ENCODE peak calls at places on chromosomes 16 and 17, in nine cellular contexts. One of them, this sample, is unnamed.
A peak's percentile ranks its signal among the peaks of the same experiment; 100 is the strongest.

GRCh38 chr17:72151565-72152391 is 31.0 kb downstream of the SOX9 start:
- DNase-seq in heart left ventricle: peak; percentile 65
- DNase-seq in ascending aorta: no peak
- DNase-seq in fibroblast of mammary gland: peak; percentile 62
- DNase-seq in Caco-2: peak; percentile 84
- DNase-seq in thoracic aorta: no peak
- DNase-seq in body of pancreas: peak; percentile 84
- DNase-seq in PC-3: peak; percentile 97
- DNase-seq in HCT116: peak; percentile 97
- DNase-seq in this sample: no peak

GRCh38 chr17:77237232-77238008 is 96.7 kb downstream of the SEC14L1 start:
- DNase-seq in heart left ventricle: no peak
- DNase-seq in Caco-2: no peak
- DNase-seq in thoracic aorta: no peak
- DNase-seq in ascending aorta: no peak
- DNase-seq in fibroblast of mammary gland: no peak
- DNase-seq in body of pancreas: no peak
- DNase-seq in HCT116: no peak
- DNase-seq in PC-3: no peak
- DNase-seq in this sample: no peak

GRCh38 chr17:16215965-16216316 is 607 bp upstream of the NCOR1 start:
- DNase-seq in HCT116: peak; percentile 24
- DNase-seq in body of pancreas: no peak
- DNase-seq in ascending aorta: no peak
- DNase-seq in heart left ventricle: no peak
- DNase-seq in fibroblast of mammary gland: peak; percentile 68
- DNase-seq in PC-3: peak; percentile 31
- DNase-seq in Caco-2: no peak
- DNase-seq in thoracic aorta: no peak
- DNase-seq in this sample: no peak

GRCh38 chr16:69660166-69660565 is 66.2 kb downstream of the NQO1 start:
- DNase-seq in thoracic aorta: no peak
- DNase-seq in ascending aorta: no peak
- DNase-seq in HCT116: no peak
- DNase-seq in PC-3: no peak
- DNase-seq in heart left ventricle: no peak
- DNase-seq in Caco-2: no peak
- DNase-seq in fibroblast of mammary gland: no peak
- DNase-seq in body of pancreas: no peak
- DNase-seq in this sample: no peak

GRCh38 chr16:508884-509736 is 18.4 kb upstream of the CAPN15 start:
- DNase-seq in body of pancreas: peak; percentile 28
- DNase-seq in fibroblast of mammary gland: no peak
- DNase-seq in ascending aorta: no peak
- DNase-seq in HCT116: no peak
- DNase-seq in heart left ventricle: no peak
- DNase-seq in PC-3: no peak
- DNase-seq in thoracic aorta: no peak
- DNase-seq in Caco-2: no peak
- DNase-seq in this sample: no peak

GRCh38 chr16:70151941-70152509 is 21.6 kb upstream of the CLEC18C start:
- DNase-seq in PC-3: peak; percentile 64
- DNase-seq in Caco-2: no peak
- DNase-seq in HCT116: no peak
- DNase-seq in heart left ventricle: no peak
- DNase-seq in fibroblast of mammary gland: no peak
- DNase-seq in thoracic aorta: no peak
- DNase-seq in ascending aorta: no peak
- DNase-seq in body of pancreas: no peak
- DNase-seq in this sample: no peak

GRCh38 chr16:81029930-81030604 is 5.6 kb upstream of the ATMIN start:
- DNase-seq in HCT116: no peak
- DNase-seq in fibroblast of mammary gland: no peak
- DNase-seq in Caco-2: no peak
- DNase-seq in thoracic aorta: no peak
- DNase-seq in PC-3: no peak
- DNase-seq in body of pancreas: no peak
- DNase-seq in heart left ventricle: no peak
- DNase-seq in ascending aorta: no peak
- DNase-seq in this sample: no peak

GRCh38 chr17:31564883-31565297 is 173.4 kb downstream of the RAB11FIP4 start:
- DNase-seq in fibroblast of mammary gland: peak; percentile 58
- DNase-seq in thoracic aorta: no peak
- DNase-seq in HCT116: no peak
- DNase-seq in PC-3: no peak
- DNase-seq in heart left ventricle: no peak
- DNase-seq in Caco-2: no peak
- DNase-seq in ascending aorta: no peak
- DNase-seq in body of pancreas: peak; percentile 59
- DNase-seq in this sample: no peak

GRCh38 chr16:75193730-75194444 is 13.1 kb downstream of the CTRB2 start:
- DNase-seq in fibroblast of mammary gland: no peak
- DNase-seq in PC-3: no peak
- DNase-seq in Caco-2: no peak
- DNase-seq in body of pancreas: no peak
- DNase-seq in heart left ventricle: no peak
- DNase-seq in ascending aorta: no peak
- DNase-seq in HCT116: no peak
- DNase-seq in thoracic aorta: no peak
- DNase-seq in this sample: no peak

GRCh38 chr16:75195811-75196790 is 10.9 kb downstream of the CTRB2 start:
- DNase-seq in ascending aorta: no peak
- DNase-seq in body of pancreas: no peak
- DNase-seq in Caco-2: no peak
- DNase-seq in HCT116: no peak
- DNase-seq in fibroblast of mammary gland: no peak
- DNase-seq in thoracic aorta: no peak
- DNase-seq in heart left ventricle: no peak
- DNase-seq in PC-3: no peak
- DNase-seq in this sample: no peak

GRCh38 chr16:75198135-75198600 is 8.8 kb downstream of the CTRB2 start:
- DNase-seq in HCT116: no peak
- DNase-seq in Caco-2: no peak
- DNase-seq in thoracic aorta: no peak
- DNase-seq in heart left ventricle: no peak
- DNase-seq in body of pancreas: peak; percentile 58
- DNase-seq in PC-3: no peak
- DNase-seq in fibroblast of mammary gland: peak; percentile 61
- DNase-seq in ascending aorta: no peak
- DNase-seq in this sample: no peak

GRCh38 chr16:75196826-75197225 is 10.1 kb downstream of the CTRB2 start:
- DNase-seq in ascending aorta: no peak
- DNase-seq in HCT116: no peak
- DNase-seq in body of pancreas: no peak
- DNase-seq in heart left ventricle: no peak
- DNase-seq in PC-3: no peak
- DNase-seq in thoracic aorta: no peak
- DNase-seq in fibroblast of mammary gland: no peak
- DNase-seq in Caco-2: no peak
- DNase-seq in this sample: no peak

DNA sequence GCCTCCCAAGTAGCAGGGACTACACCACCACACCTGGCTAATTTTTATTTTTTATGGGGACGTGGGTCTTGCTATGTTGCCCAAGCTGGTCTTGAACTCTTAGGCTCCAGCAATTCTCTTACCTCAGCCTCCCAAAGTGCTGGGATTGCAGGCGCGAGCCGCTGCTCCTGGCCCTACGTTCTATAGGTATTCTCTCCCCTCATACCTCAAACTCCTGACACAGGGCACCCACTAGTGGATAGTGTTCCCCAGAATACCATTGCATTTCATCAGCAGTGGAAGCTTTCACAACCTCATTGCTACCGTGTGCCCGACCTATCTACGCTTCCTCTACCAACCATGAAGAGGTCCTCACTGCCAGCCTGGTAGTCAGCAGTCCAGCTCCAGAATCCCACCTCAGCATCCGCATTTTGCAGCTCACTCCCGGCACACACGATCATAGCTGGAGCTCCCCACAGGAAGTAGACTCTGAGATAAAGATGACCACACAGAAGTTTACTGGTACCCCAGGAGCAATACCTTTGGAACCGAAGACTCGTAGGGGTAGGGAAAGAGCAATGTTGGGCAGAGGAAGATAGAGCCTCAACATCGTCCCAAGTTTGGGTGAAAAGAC is 9.3 kb downstream of the CTRB2 start:
- DNase-seq in heart left ventricle: no peak
- DNase-seq in PC-3: no peak
- DNase-seq in body of pancreas: peak; percentile 34
- DNase-seq in ascending aorta: no peak
- DNase-seq in HCT116: no peak
- DNase-seq in Caco-2: no peak
- DNase-seq in fibroblast of mammary gland: no peak
- DNase-seq in thoracic aorta: no peak
- DNase-seq in this sample: no peak
- H3K4me3 ChIP-seq in heart left ventricle: no peak overlapping the region
- H3K4me3 ChIP-seq in PC-3: no peak overlapping the region
- H3K4me3 ChIP-seq in body of pancreas: no peak overlapping the region
- H3K4me3 ChIP-seq in ascending aorta: no peak overlapping the region
- H3K4me3 ChIP-seq in HCT116: no peak overlapping the region
- H3K4me3 ChIP-seq in Caco-2: no peak overlapping the region
- H3K4me3 ChIP-seq in fibroblast of mammary gland: no peak overlapping the region
- H3K4me3 ChIP-seq in thoracic aorta: no peak overlapping the region
- H3K4me3 ChIP-seq in this sample: no peak overlapping the region

GRCh38 chr17:78343433-78344201 is 16.3 kb downstream of the SOCS3 start:
- DNase-seq in heart left ventricle: no peak
- DNase-seq in PC-3: no peak
- DNase-seq in ascending aorta: no peak
- DNase-seq in Caco-2: no peak
- DNase-seq in body of pancreas: no peak
- DNase-seq in thoracic aorta: no peak
- DNase-seq in HCT116: no peak
- DNase-seq in fibroblast of mammary gland: no peak
- DNase-seq in this sample: no peak

GRCh38 chr17:78346605-78347250 is 13.1 kb downstream of the SOCS3 start:
- DNase-seq in fibroblast of mammary gland: peak; percentile 52
- DNase-seq in HCT116: no peak
- DNase-seq in Caco-2: no peak
- DNase-seq in body of pancreas: no peak
- DNase-seq in thoracic aorta: no peak
- DNase-seq in PC-3: peak; percentile 60
- DNase-seq in heart left ventricle: no peak
- DNase-seq in ascending aorta: no peak
- DNase-seq in this sample: no peak

GRCh38 chr17:78344666-78345065 is 15.2 kb downstream of the SOCS3 start:
- DNase-seq in fibroblast of mammary gland: no peak
- DNase-seq in heart left ventricle: no peak
- DNase-seq in thoracic aorta: no peak
- DNase-seq in HCT116: no peak
- DNase-seq in body of pancreas: no peak
- DNase-seq in ascending aorta: no peak
- DNase-seq in PC-3: no peak
- DNase-seq in Caco-2: no peak
- DNase-seq in this sample: no peak

GRCh38 chr17:78345791-78346494 is 13.9 kb downstream of the SOCS3 start:
- DNase-seq in fibroblast of mammary gland: no peak
- DNase-seq in body of pancreas: peak; percentile 64
- DNase-seq in ascending aorta: no peak
- DNase-seq in thoracic aorta: no peak
- DNase-seq in heart left ventricle: no peak
- DNase-seq in PC-3: no peak
- DNase-seq in Caco-2: no peak
- DNase-seq in HCT116: no peak
- DNase-seq in this sample: no peak

GRCh38 chr17:78345172-78345571 is 14.7 kb downstream of the SOCS3 start:
- DNase-seq in thoracic aorta: no peak
- DNase-seq in PC-3: no peak
- DNase-seq in HCT116: no peak
- DNase-seq in fibroblast of mammary gland: no peak
- DNase-seq in heart left ventricle: no peak
- DNase-seq in Caco-2: no peak
- DNase-seq in body of pancreas: no peak
- DNase-seq in ascending aorta: no peak
- DNase-seq in this sample: no peak
- TF ChIP-seq CTCF in thoracic aorta: no peak
- TF ChIP-seq CTCF in PC-3: no peak
- TF ChIP-seq CTCF in HCT116: no peak
- TF ChIP-seq CTCF in fibroblast of mammary gland: no peak
- TF ChIP-seq CTCF in heart left ventricle: no peak
- TF ChIP-seq CTCF in Caco-2: no peak
- TF ChIP-seq CTCF in body of pancreas: no peak
- TF ChIP-seq CTCF in ascending aorta: no peak
- TF ChIP-seq CTCF in this sample: no peak

GRCh38 chr17:40069751-40070643 is 7.2 kb downstream of the THRA start:
- DNase-seq in ascending aorta: no peak
- DNase-seq in body of pancreas: peak; percentile 79
- DNase-seq in PC-3: peak; percentile 25
- DNase-seq in HCT116: no peak
- DNase-seq in Caco-2: no peak
- DNase-seq in heart left ventricle: peak; percentile 71
- DNase-seq in fibroblast of mammary gland: peak; percentile 54
- DNase-seq in thoracic aorta: no peak
- DNase-seq in this sample: no peak

GRCh38 chr17:40072481-40073346 is 9.9 kb downstream of the THRA start:
- DNase-seq in heart left ventricle: no peak
- DNase-seq in thoracic aorta: no peak
- DNase-seq in fibroblast of mammary gland: no peak
- DNase-seq in ascending aorta: no peak
- DNase-seq in body of pancreas: peak; percentile 59
- DNase-seq in Caco-2: peak; percentile 78
- DNase-seq in PC-3: peak; percentile 4
- DNase-seq in HCT116: no peak
- DNase-seq in this sample: no peak

GRCh38 chr17:40071720-40072480 is 9.1 kb downstream of the THRA start:
- DNase-seq in fibroblast of mammary gland: no peak
- DNase-seq in ascending aorta: no peak
- DNase-seq in HCT116: no peak
- DNase-seq in thoracic aorta: peak; percentile 75
- DNase-seq in heart left ventricle: peak; percentile 73
- DNase-seq in body of pancreas: peak; percentile 98
- DNase-seq in PC-3: no peak
- DNase-seq in Caco-2: no peak
- DNase-seq in this sample: no peak

GRCh38 chr17:40070644-40070894 is 7.8 kb downstream of the THRA start:
- DNase-seq in Caco-2: no peak
- DNase-seq in heart left ventricle: no peak
- DNase-seq in HCT116: no peak
- DNase-seq in ascending aorta: no peak
- DNase-seq in PC-3: no peak
- DNase-seq in body of pancreas: no peak
- DNase-seq in thoracic aorta: no peak
- DNase-seq in fibroblast of mammary gland: no peak
- DNase-seq in this sample: no peak

DNA sequence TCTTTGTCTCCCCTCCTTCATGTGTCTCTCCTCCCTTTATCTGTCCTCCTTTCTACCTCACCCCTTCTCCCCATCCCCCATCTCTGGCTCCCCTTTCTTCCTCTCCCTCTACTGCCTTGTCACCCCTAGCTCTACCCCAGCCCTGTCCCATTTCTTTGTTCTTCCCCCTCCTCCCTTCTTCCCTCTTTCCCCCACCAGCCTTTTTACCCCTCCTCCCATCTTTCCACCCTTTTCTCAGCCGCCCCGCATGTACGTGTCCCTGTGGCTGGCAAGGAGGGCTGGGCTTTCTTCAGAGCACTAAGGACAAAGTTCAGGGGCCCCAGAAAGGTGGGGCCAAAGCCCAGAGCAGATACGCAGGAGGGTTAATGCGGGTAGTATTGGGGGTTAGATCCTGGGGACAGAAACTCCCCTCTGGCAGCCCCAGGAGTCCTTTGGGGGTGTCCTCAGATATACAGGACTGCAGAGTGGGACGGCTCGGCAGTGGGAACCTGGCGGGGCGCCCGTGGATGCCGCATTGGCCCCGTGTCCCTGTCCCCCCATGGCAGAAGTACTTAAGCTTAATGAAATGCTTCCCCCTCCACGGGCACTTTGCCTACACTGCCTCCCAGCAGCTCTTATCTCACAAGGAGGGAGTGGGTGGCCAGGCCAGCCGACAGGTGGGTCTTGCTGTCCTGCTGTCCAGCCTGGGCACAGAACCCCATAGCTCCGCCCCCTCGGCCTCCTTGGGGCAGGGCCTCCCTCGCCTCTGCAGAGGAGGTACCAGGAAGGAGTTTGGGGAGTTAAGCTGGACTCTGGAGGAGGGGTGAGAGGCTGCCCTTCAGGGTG is 8.3 kb downstream of the THRA start:
- DNase-seq in fibroblast of mammary gland: no peak
- DNase-seq in ascending aorta: no peak
- DNase-seq in body of pancreas: peak; percentile 96
- DNase-seq in thoracic aorta: no peak
- DNase-seq in heart left ventricle: peak; percentile 58
- DNase-seq in HCT116: no peak
- DNase-seq in PC-3: no peak
- DNase-seq in Caco-2: peak; percentile 59
- DNase-seq in this sample: no peak
- H3K4me3 ChIP-seq in fibroblast of mammary gland: no peak overlapping the region
- H3K4me3 ChIP-seq in ascending aorta: peak overlapping the region; percentile 51
- H3K4me3 ChIP-seq in body of pancreas: no peak overlapping the region
- H3K4me3 ChIP-seq in thoracic aorta: peak overlapping the region; percentile 54
- H3K4me3 ChIP-seq in heart left ventricle: peak overlapping the region; percentile 40
- H3K4me3 ChIP-seq in HCT116: no peak overlapping the region
- H3K4me3 ChIP-seq in PC-3: no peak overlapping the region
- H3K4me3 ChIP-seq in Caco-2: no peak overlapping the region
- H3K4me3 ChIP-seq in this sample: no peak overlapping the region

GRCh38 chr16:9415588-9415987 is 324.1 kb downstream of the HAPSTR1 start:
- DNase-seq in Caco-2: peak; percentile 27
- DNase-seq in thoracic aorta: no peak
- DNase-seq in heart left ventricle: no peak
- DNase-seq in HCT116: no peak
- DNase-seq in fibroblast of mammary gland: no peak
- DNase-seq in ascending aorta: no peak
- DNase-seq in PC-3: no peak
- DNase-seq in body of pancreas: no peak
- DNase-seq in this sample: no peak
- TF ChIP-seq CTCF in Caco-2: no peak
- TF ChIP-seq CTCF in thoracic aorta: no peak
- TF ChIP-seq CTCF in heart left ventricle: no peak
- TF ChIP-seq CTCF in HCT116: peak; percentile 7
- TF ChIP-seq CTCF in fibroblast of mammary gland: no peak
- TF ChIP-seq CTCF in ascending aorta: no peak
- TF ChIP-seq CTCF in PC-3: no peak
- TF ChIP-seq CTCF in body of pancreas: no peak
- TF ChIP-seq CTCF in this sample: no peak

This sample was measured in GM12864.